ENCODE peak calls at places on chromosomes 3 and 15, in ten cellular contexts. S is CD8-positive, alpha-beta memory T cell; P is NCI-H1105 treated with DMSO at 0.1 percent for 48 hours; C is breast epithelium; B is SHP77; U is K562; O is kidney; G is islet precursor cell; F is hepatic stellate cell; D is activated T-helper 1 cell treated with Interleukin-2 at 50 U/mL for 16 hours. R is an unnamed sample.

GRCh38 chr15:51917493-51917892 is 54.1 kb downstream of the LEO1 start:
- DNase-seq in O (no peak), B (peak), P (peak), U (peak), S (no peak), G (peak), F (no peak), C (no peak), D (no peak), R (no peak)

GRCh38 chr15:51046016-51046415 is 48.7 kb downstream of the TNFAIP8L3 start:
- DNase-seq in O (no peak), C (no peak), S (no peak), U (no peak), F (no peak), D (no peak), B (no peak), G (no peak), P (no peak), R (no peak)

GRCh38 chr3:178822722-178823121 is 248.9 kb downstream of the ZMAT3 start:
- DNase-seq in S (no peak), G (no peak), U (no peak), D (no peak), C (no peak), P (no peak), O (no peak), F (no peak), B (no peak), R (no peak)

GRCh38 chr3:69011331-69011730 is 2.2 kb downstream of the EOGT start:
- DNase-seq in O (no peak), F (no peak), G (no peak), P (no peak), D (no peak), B (no peak), U (no peak), S (no peak), C (no peak), R (no peak)

GRCh38 chr15:57649138-57649537 is 57.4 kb upstream of the POLR2M start:
- DNase-seq in P (no peak), G (no peak), O (no peak), C (no peak), F (no peak), B (no peak), U (no peak), D (no peak), S (no peak), R (no peak)

GRCh38 chr3:44890258-44890657 is 15.8 kb downstream of the TGM4 start:
- DNase-seq in P (no peak), U (no peak), G (no peak), F (no peak), D (no peak), S (no peak), O (no peak), C (no peak), B (no peak), R (no peak)

GRCh38 chr3:141680620-141681389 is 57.3 kb upstream of the RNF7 start:
- DNase-seq in F (peak), C (no peak), G (no peak), P (peak), S (no peak), B (peak), D (no peak), U (no peak), O (no peak), R (peak)

GRCh38 chr3:58422756-58423324 is 10.8 kb downstream of the PDHB start:
- DNase-seq in O (no peak), B (peak), C (no peak), P (no peak), S (no peak), D (no peak), U (no peak), F (no peak), G (peak), R (no peak)

GRCh38 chr15:63021031-63021430 is 21.5 kb upstream of the TPM1 start:
- DNase-seq in B (no peak), G (no peak), S (no peak), D (no peak), U (no peak), P (no peak), C (no peak), F (no peak), O (no peak), R (no peak)

GRCh38 chr15:88071141-88071540 is 185.4 kb downstream of the NTRK3 start:
- DNase-seq in U (no peak), C (no peak), P (no peak), F (no peak), D (no peak), B (no peak), S (no peak), O (no peak), G (no peak), R (no peak)

GRCh38 chr3:184336484-184337230 is 743 bp upstream of the FAM131A start:
- DNase-seq in S (no peak), B (peak), O (no peak), U (peak), P (peak), C (no peak), D (no peak), F (no peak), G (no peak), R (peak)